ENCODE peak calls at places on chromosomes 7 and 10, in four cellular contexts. N is breast epithelium, U is BE2C, A is transverse colon. Y is an unnamed sample.

GRCh38 chr7:158431941-158432347 is 155.7 kb downstream of the PTPRN2 start:
- DNase-seq in N (no peak), U (no peak), A (peak; percentile 76), Y (peak; percentile 95)

GRCh38 chr10:86756511-86757109 is at the start of gene BMPR1A:
- DNase-seq in N (peak; percentile 76), U (no peak), A (no peak), Y (peak; percentile 79)

GRCh38 chr10:92590623-92591549 is 2.0 kb upstream of the KIF11 start:
- DNase-seq in N (peak; percentile 31), U (peak; percentile 15), A (peak; percentile 38), Y (peak; percentile 67)

GRCh38 chr10:50325449-50326188 is 74.3 kb upstream of the ASAH2 start:
- DNase-seq in N (peak; percentile 68), U (no peak), A (peak; percentile 22), Y (peak; percentile 98)

GRCh38 chr7:81819861-81820260 is 50.0 kb upstream of the HGF start:
- DNase-seq in N (no peak), U (no peak), A (no peak), Y (peak; percentile 18)

GRCh38 chr10:96017227-96017687 is 26.1 kb upstream of the CCNJ start:
- DNase-seq in N (no peak), U (peak; percentile 18), A (peak; percentile 21), Y (peak; percentile 66)

GRCh38 chr7:158325530-158326381 is 261.9 kb downstream of the PTPRN2 start:
- DNase-seq in N (no peak), U (no peak), A (peak; percentile 16), Y (no peak)

GRCh38 chr7:730501-731439 is 3.7 kb upstream of the PRKAR1B start:
- DNase-seq in N (no peak), U (no peak), A (no peak), Y (no peak)

GRCh38 chr7:34327681-34328080 is 330.3 kb upstream of the NPSR1 start:
- DNase-seq in N (no peak), U (no peak), A (no peak), Y (peak; percentile 6)

GRCh38 chr7:155644178-155644970 is at the start of gene RBM33:
- DNase-seq in N (peak; percentile 50), U (peak; percentile 85), A (peak; percentile 81), Y (peak; percentile 83)

GRCh38 chr7:66283003-66283920 is 78.1 kb downstream of the TPST1 start:
- DNase-seq in N (no peak), U (no peak), A (no peak), Y (peak; percentile 91)

GRCh38 chr10:99915414-99915813 is 94.3 kb downstream of the DNMBP start:
- DNase-seq in N (no peak), U (no peak), A (no peak), Y (no peak)

GRCh38 chr7:30920021-30920583 is 8.4 kb downstream of the AQP1 start:
- DNase-seq in N (no peak), U (peak; percentile 5), A (peak; percentile 9), Y (peak; percentile 37)

GRCh38 chr7:142002179-142002578 is 6.5 kb downstream of the MGAM start:
- DNase-seq in N (no peak), U (no peak), A (no peak), Y (peak; percentile 8)

GRCh38 chr7:51124321-51124720 is 192.3 kb downstream of the COBL start:
- DNase-seq in N (no peak), U (no peak), A (no peak), Y (no peak)

GRCh38 chr7:39609084-39609461 is 14.3 kb upstream of the RALA start:
- DNase-seq in N (no peak), U (peak; percentile 30), A (no peak), Y (peak; percentile 86)

GRCh38 chr7:41792099-41792498 is 89.2 kb upstream of the INHBA start:
- DNase-seq in N (no peak), U (no peak), A (no peak), Y (peak; percentile 68)

GRCh38 chr7:38660427-38661099 is 29.4 kb upstream of the AMPH start:
- DNase-seq in N (no peak), U (peak; percentile 25), A (peak; percentile 18), Y (peak; percentile 69)

GRCh38 chr10:77451886-77452285 is 185.7 kb downstream of the KCNMA1 start:
- DNase-seq in N (no peak), U (no peak), A (no peak), Y (no peak)

GRCh38 chr7:2445047-2445446 is 31.2 kb downstream of the GRIFIN start:
- DNase-seq in N (no peak), U (no peak), A (no peak), Y (peak; percentile 31)

GRCh38 chr10:6598679-6599078 is 18.6 kb upstream of the PRKCQ start:
- DNase-seq in N (no peak), U (no peak), A (no peak), Y (no peak)

GRCh38 chr10:13857465-13857864 is 270.7 kb downstream of the PRPF18 start:
- DNase-seq in N (no peak), U (no peak), A (no peak), Y (no peak)

GRCh38 chr10:84429926-84430520 is 101.6 kb downstream of the CCSER2 start:
- DNase-seq in N (peak; percentile 40), U (peak; percentile 76), A (peak; percentile 79), Y (peak; percentile 60)

GRCh38 chr10:114694735-114695134 is 36.7 kb upstream of the ABLIM1 start:
- DNase-seq in N (no peak), U (peak; percentile 48), A (peak; percentile 56), Y (no peak)

GRCh38 chr10:77907900-77908717 is 18.4 kb downstream of the DLG5 start:
- DNase-seq in N (no peak), U (no peak), A (no peak), Y (no peak)

GRCh38 chr7:2522780-2523433 is 3.3 kb downstream of the LFNG start:
- DNase-seq in N (peak; percentile 87), U (peak; percentile 65), A (peak; percentile 80), Y (peak; percentile 57)

GRCh38 chr7:1197997-1198632 is 34.6 kb upstream of the UNCX start:
- DNase-seq in N (no peak), U (no peak), A (no peak), Y (peak; percentile 80)

GRCh38 chr10:11018426-11018818 is 750 bp downstream of the CELF2 start:
- DNase-seq in N (no peak), U (no peak), A (peak; percentile 33), Y (no peak)

GRCh38 chr10:70602665-70603438 is at the start of gene PRF1:
- DNase-seq in N (peak; percentile 26), U (no peak), A (peak; percentile 62), Y (no peak)

DNA sequence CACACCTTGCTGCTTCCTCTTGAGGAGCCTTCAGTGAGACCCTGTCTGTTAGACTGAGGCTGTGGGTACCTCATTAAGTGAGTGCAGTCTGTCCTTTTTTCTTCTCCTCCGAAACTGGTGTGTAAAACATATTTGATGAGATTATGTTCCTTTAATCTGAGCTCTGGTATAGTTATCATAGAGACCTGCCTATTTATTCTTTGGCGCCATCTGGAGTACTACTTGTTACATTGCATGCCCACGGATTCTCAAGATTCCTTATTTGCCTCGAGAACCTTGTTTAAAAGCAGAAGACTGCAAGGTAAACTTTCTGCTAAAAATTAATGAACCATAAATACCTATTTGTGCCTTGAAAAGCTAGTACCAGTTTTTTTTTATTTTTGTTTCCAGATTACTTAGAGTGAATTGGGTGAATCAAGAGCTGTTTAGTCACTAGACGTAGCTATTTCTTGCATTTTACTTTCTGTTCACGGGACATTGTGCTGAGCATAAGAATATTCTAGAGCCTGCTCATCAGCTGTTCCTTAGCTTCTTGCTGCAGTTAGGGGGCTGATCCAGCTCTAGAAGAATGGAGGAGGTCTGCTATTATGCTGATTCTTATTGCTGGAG is 16.9 kb upstream of the STMP1 start:
- DNase-seq in N (no peak), U (peak; percentile 24), A (no peak), Y (peak; percentile 58)
- TF ChIP-seq CTCF in N (peak; percentile 51), U (peak; percentile 70), A (peak; percentile 73), Y (peak; percentile 76)

GRCh38 chr10:61456095-61456789 is 3.1 kb upstream of the TMEM26 start:
- DNase-seq in N (no peak), U (no peak), A (no peak), Y (no peak)

GRCh38 chr10:61452655-61453641 is at the start of gene TMEM26:
- DNase-seq in N (no peak), U (no peak), A (peak; percentile 51), Y (peak; percentile 38)

GRCh38 chr10:61451357-61451756 is 1.8 kb downstream of the TMEM26 start:
- DNase-seq in N (no peak), U (no peak), A (no peak), Y (no peak)

GRCh38 chr10:61454541-61454940 is 1.4 kb upstream of the TMEM26 start:
- DNase-seq in N (no peak), U (no peak), A (no peak), Y (no peak)

DNA sequence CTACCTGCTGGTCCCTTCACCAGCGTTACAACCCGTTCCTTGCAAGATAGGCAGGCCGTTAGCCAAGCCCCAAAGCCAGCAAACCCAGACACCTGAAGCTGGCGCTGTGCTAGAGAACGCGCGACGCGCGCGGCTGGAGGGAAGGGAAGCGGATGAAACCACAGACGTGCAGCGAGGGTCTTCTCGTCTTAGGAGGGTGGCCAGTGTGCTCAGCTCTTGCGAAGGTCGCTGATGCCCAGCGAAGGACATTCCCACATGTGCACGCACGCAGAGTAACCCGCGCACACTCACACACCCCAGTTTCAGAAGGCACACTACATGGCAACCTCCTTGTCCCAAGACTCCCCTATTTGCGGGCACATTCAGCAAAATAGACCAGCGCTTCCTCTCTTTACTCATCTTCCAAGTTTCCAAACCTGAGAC is 941 bp downstream of the TMEM26 start:
- DNase-seq in N (no peak), U (no peak), A (no peak), Y (peak; percentile 15)
- H3K4me3 ChIP-seq in N (peak overlapping the region; percentile 33), U (no peak overlapping the region), A (peak overlapping the region; percentile 28), Y (peak overlapping the region; percentile 62)

GRCh38 chr7:130615583-130615982 is 53.0 kb downstream of the COPG2 start:
- DNase-seq in N (no peak), U (no peak), A (no peak), Y (no peak)
- TF ChIP-seq CTCF in N (no peak), U (no peak), A (no peak), Y (no peak)

GRCh38 chr7:87599336-87599735 is 1.3 kb downstream of the ABCB1 start:
- DNase-seq in N (no peak), U (peak; percentile 64), A (peak; percentile 53), Y (no peak)
- H3K4me3 ChIP-seq in N (no peak overlapping the region), U (peak overlapping the region; percentile 96), A (no peak overlapping the region), Y (no peak overlapping the region)

GRCh38 chr10:132389631-132390454 is 7.2 kb upstream of the PWWP2B start:
- DNase-seq in N (no peak), U (no peak), A (peak; percentile 10), Y (no peak)
- TF ChIP-seq CTCF in N (no peak), U (no peak), A (no peak), Y (no peak)

GRCh38 chr7:102409340-102409739 is 13.2 kb downstream of the PRKRIP1 start:
- DNase-seq in N (no peak), U (no peak), A (no peak), Y (no peak)

GRCh38 chr7:102404005-102404861 is 8.1 kb downstream of the PRKRIP1 start:
- DNase-seq in N (no peak), U (peak; percentile 40), A (peak; percentile 28), Y (peak; percentile 64)

GRCh38 chr7:102410918-102411317 is 14.8 kb downstream of the PRKRIP1 start:
- DNase-seq in N (no peak), U (no peak), A (no peak), Y (no peak)

GRCh38 chr7:102410123-102410522 is 14.0 kb downstream of the PRKRIP1 start:
- DNase-seq in N (no peak), U (no peak), A (no peak), Y (no peak)

GRCh38 chr7:102407910-102408309 is 11.7 kb downstream of the PRKRIP1 start:
- DNase-seq in N (no peak), U (no peak), A (no peak), Y (no peak)
- H3K4me3 ChIP-seq in N (no peak overlapping the region), U (no peak overlapping the region), A (no peak overlapping the region), Y (no peak overlapping the region)